ENCODE peak calls at places on chromosomes 5 and 9, in seven cellular contexts. G is CD4-positive, alpha-beta T cell; W is H1; N is Peyer's patch; V is tibial artery; O is HL-60; C is sigmoid colon. R is an unnamed sample.

GRCh38 chr5:150598821-150599273 is 41.6 kb upstream of the SYNPO start:
- DNase-seq in O (no peak), G (no peak), C (no peak), V (no peak), N (no peak), W (no peak), R (no peak)

GRCh38 chr5:159052282-159053011 is 47.3 kb downstream of the EBF1 start:
- DNase-seq in C (no peak), O (no peak), W (no peak), G (no peak), N (peak; percentile 64), V (no peak), R (no peak)

GRCh38 chr5:10331341-10331796 is 22.1 kb upstream of the MARCHF6 start:
- DNase-seq in O (no peak), W (no peak), G (no peak), C (peak; percentile 86), V (peak; percentile 44), N (no peak), R (peak; percentile 14)

GRCh38 chr9:5435912-5436311 is 1.8 kb downstream of the PLGRKT start:
- DNase-seq in N (no peak), W (no peak), C (no peak), V (no peak), O (no peak), G (no peak), R (no peak)

GRCh38 chr5:98510111-98510510 is 263.4 kb upstream of the RGMB start:
- DNase-seq in G (no peak), C (no peak), W (no peak), V (no peak), O (no peak), N (no peak), R (no peak)

GRCh38 chr9:115939065-115939765 is 214.4 kb upstream of the PAPPA start:
- DNase-seq in W (no peak), C (no peak), G (no peak), O (no peak), V (no peak), N (no peak), R (no peak)

GRCh38 chr5:143775258-143775657 is 36.7 kb upstream of the HMHB1 start:
- DNase-seq in V (no peak), N (no peak), O (no peak), W (no peak), G (no peak), C (no peak), R (no peak)

GRCh38 chr5:72129730-72130129 is 22.5 kb downstream of the MAP1B start:
- DNase-seq in O (no peak), N (no peak), W (no peak), V (no peak), G (no peak), C (no peak), R (no peak)

GRCh38 chr5:54229041-54229780 is 81.2 kb downstream of the ARL15 start:
- DNase-seq in G (peak; percentile 54), V (peak; percentile 72), W (peak; percentile 86), N (peak; percentile 58), O (no peak), C (peak; percentile 86), R (peak; percentile 44)

GRCh38 chr5:7410936-7411511 is 15.1 kb downstream of the ADCY2 start:
- DNase-seq in C (no peak), G (no peak), O (no peak), N (no peak), V (no peak), W (no peak), R (no peak)

GRCh38 chr5:161378701-161379100 is 167.8 kb downstream of the GABRB2 start:
- DNase-seq in G (no peak), V (no peak), C (no peak), O (no peak), N (no peak), W (no peak), R (no peak)

GRCh38 chr5:8188874-8189588 is 320.1 kb downstream of the MTRR start:
- DNase-seq in C (no peak), V (no peak), G (no peak), O (no peak), W (no peak), N (no peak), R (no peak)

GRCh38 chr9:108151161-108151586 is 661.6 kb upstream of the KLF4 start:
- DNase-seq in W (no peak), V (peak; percentile 24), C (no peak), N (no peak), O (no peak), G (no peak), R (no peak)

GRCh38 chr9:127079741-127080140 is 42.7 kb downstream of the ANGPTL2 start:
- DNase-seq in N (no peak), O (no peak), W (no peak), V (no peak), G (no peak), C (no peak), R (no peak)

GRCh38 chr9:5095795-5096194 is 89.6 kb downstream of the INSL6 start:
- DNase-seq in O (no peak), W (no peak), C (no peak), N (no peak), G (no peak), V (no peak), R (no peak)

GRCh38 chr9:137672907-137673791 is 54.3 kb downstream of the EHMT1 start:
- DNase-seq in O (peak; percentile 49), W (no peak), C (peak; percentile 71), G (peak; percentile 9), V (peak; percentile 50), N (peak; percentile 53), R (no peak)

GRCh38 chr5:39194466-39195136 is 24.8 kb downstream of the FYB1 start:
- DNase-seq in V (no peak), G (no peak), N (no peak), C (no peak), O (no peak), W (no peak), R (no peak)

GRCh38 chr5:151041577-151042268 is 21.3 kb downstream of the GPX3 start:
- DNase-seq in W (no peak), N (no peak), O (no peak), V (no peak), C (no peak), G (no peak), R (peak; percentile 18)

GRCh38 chr5:102539598-102539997 is 40.8 kb upstream of the SLCO6A1 start:
- DNase-seq in C (no peak), V (no peak), G (no peak), W (no peak), N (no peak), O (no peak), R (no peak)

GRCh38 chr5:132667761-132668705 is 5.8 kb upstream of the IL4 start:
- DNase-seq in W (no peak), N (no peak), V (no peak), G (no peak), C (no peak), O (no peak), R (no peak)

GRCh38 chr9:68759981-68760673 is 55.1 kb downstream of the PIP5K1B start:
- DNase-seq in C (no peak), N (no peak), G (no peak), V (no peak), O (no peak), W (no peak), R (no peak)

DNA sequence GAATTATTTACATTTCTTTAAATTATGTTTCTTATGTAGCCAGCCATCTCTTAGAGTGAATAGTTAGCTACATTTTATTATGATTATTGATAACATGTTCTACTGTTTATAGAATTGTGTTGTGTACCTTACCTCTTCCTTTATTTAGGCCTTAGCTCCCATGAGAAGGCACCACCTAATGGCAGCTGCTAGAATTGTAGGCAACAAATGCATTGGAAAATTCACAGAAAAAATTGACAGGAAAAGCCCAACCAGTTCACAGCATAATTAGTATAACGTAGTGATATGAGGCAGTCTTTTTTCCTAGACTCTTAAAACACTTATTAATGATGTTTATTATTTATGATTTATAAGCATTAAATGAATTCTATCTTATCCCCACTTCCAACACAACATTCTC is 175.8 kb downstream of the WDR70 start:
- DNase-seq in O (no peak), G (no peak), W (no peak), C (no peak), V (no peak), N (no peak), R (no peak)
- H3K27ac ChIP-seq in O (no peak overlapping the region), G (no peak overlapping the region), W (no peak overlapping the region), C (peak overlapping the region; percentile 62), V (no peak overlapping the region), N (no peak overlapping the region), R (no peak overlapping the region)

GRCh38 chr5:34672196-34672595 is 16.1 kb downstream of the RAI14 start:
- DNase-seq in N (no peak), C (no peak), G (no peak), V (no peak), O (no peak), W (no peak), R (no peak)
- H3K27ac ChIP-seq in N (no peak overlapping the region), C (peak overlapping the region; percentile 79), G (no peak overlapping the region), V (peak overlapping the region; percentile 69), O (no peak overlapping the region), W (no peak overlapping the region), R (no peak overlapping the region)

DNA sequence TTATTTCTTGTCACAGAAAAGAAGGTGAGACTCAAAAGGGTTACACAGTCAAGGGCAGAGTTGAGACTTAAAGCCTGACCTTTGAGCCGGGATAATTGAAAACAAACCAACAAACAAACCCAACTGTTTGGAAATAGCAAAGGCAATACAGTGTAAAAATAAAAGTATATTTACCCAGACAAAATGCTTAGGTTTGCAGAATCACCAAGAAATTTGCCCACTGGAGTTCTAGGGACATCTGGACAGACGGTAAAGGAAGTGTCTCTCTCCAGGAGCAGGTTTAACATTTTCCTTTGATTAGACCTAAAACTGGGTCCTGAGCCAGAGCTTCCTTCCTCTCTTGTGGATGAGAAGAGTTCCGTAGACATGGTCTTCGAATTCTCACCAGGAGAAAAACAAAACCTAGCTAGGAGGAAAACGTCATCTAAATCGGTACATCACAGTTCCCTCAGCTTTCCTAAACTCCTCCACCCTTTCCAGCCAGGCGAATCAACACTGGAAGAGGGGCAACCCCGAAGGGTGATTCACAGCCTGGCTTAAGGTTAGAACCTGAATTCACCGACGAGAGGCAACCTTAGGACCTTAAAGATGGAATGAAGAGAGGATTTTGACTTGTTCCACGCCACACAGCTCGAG is 673 bp downstream of the CDC25C start:
- DNase-seq in O (no peak), C (no peak), V (no peak), W (no peak), G (no peak), N (no peak), R (no peak)
- H3K27ac ChIP-seq in O (peak overlapping the region; percentile 76), C (no peak overlapping the region), V (no peak overlapping the region), W (peak overlapping the region; percentile 76), G (no peak overlapping the region), N (no peak overlapping the region), R (no peak overlapping the region)

GRCh38 chr9:133934512-133935221 is 57.5 kb downstream of the VAV2 start:
- DNase-seq in G (no peak), W (no peak), N (no peak), V (peak; percentile 39), O (no peak), C (no peak), R (no peak)
- H3K27ac ChIP-seq in G (no peak overlapping the region), W (no peak overlapping the region), N (peak overlapping the region; percentile 92), V (peak overlapping the region; percentile 4), O (no peak overlapping the region), C (no peak overlapping the region), R (peak overlapping the region; percentile 35)

GRCh38 chr5:146731909-146732659 is 146.5 kb downstream of the PPP2R2B start:
- DNase-seq in C (no peak), O (no peak), N (no peak), W (no peak), G (no peak), V (no peak), R (no peak)
- H3K27ac ChIP-seq in C (no peak overlapping the region), O (no peak overlapping the region), N (no peak overlapping the region), W (no peak overlapping the region), G (no peak overlapping the region), V (peak overlapping the region; percentile 33), R (no peak overlapping the region)